ENCODE peak calls at places on chromosome 5, in four cellular contexts. One of them, this sample, is unnamed.

GRCh38 chr5:40877371-40877988 is 31.8 kb upstream of the C7 start:
- DNase-seq in kidney: no peak
- DNase-seq in left ventricle myocardium inferior: no peak
- DNase-seq in hepatocyte: no peak
- DNase-seq in this sample: no peak

GRCh38 chr5:179297486-179298180 is 47.6 kb downstream of the ADAMTS2 start:
- DNase-seq in hepatocyte: no peak
- DNase-seq in kidney: peak
- DNase-seq in left ventricle myocardium inferior: no peak
- DNase-seq in this sample: no peak

GRCh38 chr5:89253931-89254330 is 370.9 kb upstream of the MEF2C start:
- DNase-seq in hepatocyte: no peak
- DNase-seq in left ventricle myocardium inferior: no peak
- DNase-seq in kidney: no peak
- DNase-seq in this sample: no peak

GRCh38 chr5:93078082-93079038 is 502.7 kb downstream of the NR2F1-AS1 start:
- DNase-seq in kidney: peak
- DNase-seq in hepatocyte: peak
- DNase-seq in left ventricle myocardium inferior: peak
- DNase-seq in this sample: peak

GRCh38 chr5:73115399-73116051 is 4.8 kb upstream of the TMEM171 start:
- DNase-seq in hepatocyte: peak
- DNase-seq in left ventricle myocardium inferior: no peak
- DNase-seq in kidney: no peak
- DNase-seq in this sample: no peak

GRCh38 chr5:169071-169727 is 22.1 kb upstream of the LRRC14B start:
- DNase-seq in hepatocyte: no peak
- DNase-seq in left ventricle myocardium inferior: peak
- DNase-seq in kidney: no peak
- DNase-seq in this sample: no peak

GRCh38 chr5:133888625-133888991 is 79.8 kb downstream of the C5orf15 start:
- DNase-seq in hepatocyte: no peak
- DNase-seq in kidney: no peak
- DNase-seq in left ventricle myocardium inferior: no peak
- DNase-seq in this sample: no peak

GRCh38 chr5:74640450-74641013 is at the start of gene ENC1:
- DNase-seq in left ventricle myocardium inferior: peak
- DNase-seq in hepatocyte: peak
- DNase-seq in kidney: peak
- DNase-seq in this sample: peak

GRCh38 chr5:141003791-141004601 is 37.7 kb downstream of the PCDHAC2 start:
- DNase-seq in hepatocyte: peak
- DNase-seq in kidney: peak
- DNase-seq in left ventricle myocardium inferior: no peak
- DNase-seq in this sample: no peak

GRCh38 chr5:156474251-156474650 is 147.3 kb downstream of the SGCD start:
- DNase-seq in kidney: no peak
- DNase-seq in left ventricle myocardium inferior: peak
- DNase-seq in hepatocyte: no peak
- DNase-seq in this sample: peak

GRCh38 chr5:74673011-74673790 is 11.8 kb upstream of the HEXB start:
- DNase-seq in left ventricle myocardium inferior: no peak
- DNase-seq in kidney: no peak
- DNase-seq in hepatocyte: peak
- DNase-seq in this sample: peak

GRCh38 chr5:161311965-161312364 is 234.6 kb downstream of the GABRB2 start:
- DNase-seq in hepatocyte: no peak
- DNase-seq in kidney: no peak
- DNase-seq in left ventricle myocardium inferior: no peak
- DNase-seq in this sample: no peak

GRCh38 chr5:179143446-179143845 is 83.3 kb downstream of the ZNF354C start:
- DNase-seq in left ventricle myocardium inferior: no peak
- DNase-seq in kidney: peak
- DNase-seq in hepatocyte: peak
- DNase-seq in this sample: no peak

GRCh38 chr5:134592141-134592746 is 40.4 kb downstream of the SAR1B start:
- DNase-seq in left ventricle myocardium inferior: no peak
- DNase-seq in hepatocyte: no peak
- DNase-seq in kidney: no peak
- DNase-seq in this sample: no peak

GRCh38 chr5:172751761-172752510 is 19.1 kb downstream of the DUSP1 start:
- DNase-seq in left ventricle myocardium inferior: peak
- DNase-seq in hepatocyte: no peak
- DNase-seq in kidney: no peak
- DNase-seq in this sample: no peak

GRCh38 chr5:400282-401215 is 42.4 kb upstream of the EXOC3 start:
- DNase-seq in left ventricle myocardium inferior: no peak
- DNase-seq in kidney: no peak
- DNase-seq in hepatocyte: no peak
- DNase-seq in this sample: no peak

GRCh38 chr5:103582364-103582763 is 19.8 kb upstream of the NUDT12 start:
- DNase-seq in hepatocyte: peak
- DNase-seq in kidney: no peak
- DNase-seq in left ventricle myocardium inferior: no peak
- DNase-seq in this sample: peak

GRCh38 chr5:33890147-33890546 is 1.6 kb downstream of the ADAMTS12 start:
- DNase-seq in left ventricle myocardium inferior: no peak
- DNase-seq in kidney: no peak
- DNase-seq in hepatocyte: no peak
- DNase-seq in this sample: no peak

GRCh38 chr5:24539625-24540024 is 105.2 kb downstream of the CDH10 start:
- DNase-seq in kidney: no peak
- DNase-seq in left ventricle myocardium inferior: no peak
- DNase-seq in hepatocyte: peak
- DNase-seq in this sample: no peak

GRCh38 chr5:160173-160510 is 31.2 kb upstream of the LRRC14B start:
- DNase-seq in kidney: no peak
- DNase-seq in left ventricle myocardium inferior: no peak
- DNase-seq in hepatocyte: no peak
- DNase-seq in this sample: no peak

GRCh38 chr5:135388860-135389435 is 10.1 kb downstream of the MACROH2A1 start:
- DNase-seq in hepatocyte: no peak
- DNase-seq in left ventricle myocardium inferior: no peak
- DNase-seq in kidney: no peak
- DNase-seq in this sample: no peak

GRCh38 chr5:22063717-22064116 is 789.4 kb downstream of the CDH12 start:
- DNase-seq in left ventricle myocardium inferior: no peak
- DNase-seq in hepatocyte: no peak
- DNase-seq in kidney: no peak
- DNase-seq in this sample: no peak

GRCh38 chr5:138533973-138534941 is 8.8 kb downstream of the ETF1 start:
- DNase-seq in hepatocyte: no peak
- DNase-seq in left ventricle myocardium inferior: no peak
- DNase-seq in kidney: no peak
- DNase-seq in this sample: no peak

GRCh38 chr5:151743535-151743934 is 14.9 kb downstream of the ATOX1 start:
- DNase-seq in left ventricle myocardium inferior: no peak
- DNase-seq in hepatocyte: no peak
- DNase-seq in kidney: no peak
- DNase-seq in this sample: no peak
- H3K27ac ChIP-seq in left ventricle myocardium inferior: no peak
- H3K27ac ChIP-seq in hepatocyte: no peak
- H3K27ac ChIP-seq in kidney: no peak
- H3K27ac ChIP-seq in this sample: peak

GRCh38 chr5:139707445-139708003 is 59.4 kb downstream of the CXXC5 start:
- DNase-seq in kidney: no peak
- DNase-seq in left ventricle myocardium inferior: no peak
- DNase-seq in hepatocyte: peak
- DNase-seq in this sample: no peak

GRCh38 chr5:139710370-139711066 is 62.4 kb downstream of the CXXC5 start:
- DNase-seq in left ventricle myocardium inferior: peak
- DNase-seq in kidney: peak
- DNase-seq in hepatocyte: peak
- DNase-seq in this sample: peak

GRCh38 chr5:139709587-139710369 is 61.6 kb downstream of the CXXC5 start:
- DNase-seq in hepatocyte: peak
- DNase-seq in kidney: peak
- DNase-seq in left ventricle myocardium inferior: peak
- DNase-seq in this sample: no peak

GRCh38 chr5:139708434-139708849 is 60.3 kb downstream of the CXXC5 start:
- DNase-seq in hepatocyte: peak
- DNase-seq in left ventricle myocardium inferior: no peak
- DNase-seq in kidney: no peak
- DNase-seq in this sample: no peak

DNA sequence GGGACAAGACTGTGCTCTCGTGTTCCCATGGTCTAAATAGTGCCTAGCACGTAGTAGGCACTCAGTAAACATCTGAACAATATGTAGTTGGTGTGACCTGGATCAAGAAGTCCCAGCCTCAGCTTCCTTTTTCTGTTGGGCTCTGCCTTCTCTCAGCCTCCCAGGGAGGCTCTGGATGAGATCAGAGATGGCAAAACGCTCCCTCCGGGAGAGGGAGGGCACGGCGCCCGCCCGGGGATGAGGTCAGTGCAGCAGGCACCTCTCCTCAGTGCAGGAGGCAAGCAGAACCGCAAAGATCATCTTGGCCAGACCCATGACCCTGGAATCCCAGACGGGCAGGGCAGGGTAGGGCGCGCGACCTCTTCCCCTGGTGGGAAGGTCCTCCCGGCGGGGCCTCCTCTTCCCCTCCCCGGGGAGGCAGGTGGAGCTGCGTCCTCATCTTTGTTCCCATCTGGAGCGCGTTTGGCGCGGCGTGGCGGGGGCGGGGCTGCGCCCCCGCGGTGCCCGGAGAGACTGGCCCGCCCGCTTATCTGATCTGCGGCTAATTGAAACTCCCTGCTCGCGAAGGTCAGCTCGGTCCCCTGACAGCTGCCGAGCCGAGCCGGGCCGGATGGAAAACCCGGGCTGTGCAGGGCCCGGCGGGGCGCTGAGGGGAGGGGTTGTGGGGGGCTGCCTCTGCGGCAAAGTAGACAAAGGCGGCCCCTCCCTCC is 60.9 kb downstream of the CXXC5 start:
- DNase-seq in kidney: peak
- DNase-seq in hepatocyte: peak
- DNase-seq in left ventricle myocardium inferior: peak
- DNase-seq in this sample: no peak
- H3K27ac ChIP-seq in kidney: peak
- H3K27ac ChIP-seq in hepatocyte: peak
- H3K27ac ChIP-seq in left ventricle myocardium inferior: peak
- H3K27ac ChIP-seq in this sample: peak

GRCh38 chr5:132776932-132777208 is 169 bp downstream of the SEPTIN8 start:
- DNase-seq in left ventricle myocardium inferior: no peak
- DNase-seq in hepatocyte: peak
- DNase-seq in kidney: no peak
- DNase-seq in this sample: no peak
- H3K27ac ChIP-seq in left ventricle myocardium inferior: peak
- H3K27ac ChIP-seq in hepatocyte: peak
- H3K27ac ChIP-seq in kidney: no peak
- H3K27ac ChIP-seq in this sample: peak

GRCh38 chr5:78720997-78721396 is 72.4 kb upstream of the LHFPL2 start:
- DNase-seq in kidney: no peak
- DNase-seq in hepatocyte: no peak
- DNase-seq in left ventricle myocardium inferior: no peak
- DNase-seq in this sample: no peak

GRCh38 chr5:78726003-78726402 is 77.4 kb upstream of the LHFPL2 start:
- DNase-seq in left ventricle myocardium inferior: no peak
- DNase-seq in hepatocyte: no peak
- DNase-seq in kidney: no peak
- DNase-seq in this sample: no peak

GRCh38 chr5:78720234-78720985 is 71.8 kb upstream of the LHFPL2 start:
- DNase-seq in left ventricle myocardium inferior: no peak
- DNase-seq in kidney: no peak
- DNase-seq in hepatocyte: peak
- DNase-seq in this sample: no peak

GRCh38 chr5:78726556-78726955 is 78.0 kb upstream of the LHFPL2 start:
- DNase-seq in left ventricle myocardium inferior: no peak
- DNase-seq in kidney: no peak
- DNase-seq in hepatocyte: no peak
- DNase-seq in this sample: no peak

GRCh38 chr5:78724061-78724460 is 75.5 kb upstream of the LHFPL2 start:
- DNase-seq in hepatocyte: no peak
- DNase-seq in left ventricle myocardium inferior: no peak
- DNase-seq in kidney: no peak
- DNase-seq in this sample: no peak
- H3K27ac ChIP-seq in hepatocyte: no peak
- H3K27ac ChIP-seq in left ventricle myocardium inferior: no peak
- H3K27ac ChIP-seq in kidney: no peak
- H3K27ac ChIP-seq in this sample: no peak

DNA sequence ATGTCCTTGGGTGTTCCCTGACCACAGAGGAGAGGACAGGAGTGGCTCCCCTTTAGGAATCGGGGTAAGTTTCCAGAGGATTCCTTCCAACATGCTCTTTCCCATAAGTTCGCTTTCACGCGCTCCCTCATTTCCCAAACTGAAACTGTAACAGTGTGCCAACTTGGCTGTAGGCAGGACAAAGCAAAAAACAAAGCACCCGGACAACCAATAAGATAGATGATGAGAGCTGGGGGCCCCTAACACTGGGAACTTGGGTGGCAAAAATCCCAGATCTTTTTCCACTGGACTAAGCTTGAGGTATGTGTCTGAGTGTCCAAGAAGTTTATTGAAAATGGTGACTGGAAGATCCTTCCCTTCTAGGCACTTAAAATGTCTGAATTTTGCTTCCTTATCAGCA is 258.6 kb upstream of the IL12B start:
- DNase-seq in kidney: no peak
- DNase-seq in hepatocyte: no peak
- DNase-seq in left ventricle myocardium inferior: no peak
- DNase-seq in this sample: no peak
- H3K27ac ChIP-seq in kidney: no peak
- H3K27ac ChIP-seq in hepatocyte: no peak
- H3K27ac ChIP-seq in left ventricle myocardium inferior: no peak
- H3K27ac ChIP-seq in this sample: no peak

This sample was measured in caudate nucleus.